ENCODE peak calls at places on chromosomes 1 and 21, in four cellular contexts. R is thoracic aorta, C is left ventricle myocardium inferior, V is heart right ventricle. N is an unnamed sample. For H3K4me1, the result is how much of the 10 kb centered on the place peaks cover.

GRCh38 chr1:87329051-87329755 is 523 bp downstream of the LMO4 start:
- DNase-seq in R (no peak), C (peak), V (peak), N (peak)

GRCh38 chr1:225746361-225747179 is 31.1 kb upstream of the SRP9 start:
- DNase-seq in R (peak), C (peak), V (peak), N (peak)

GRCh38 chr1:239555350-239555749 is 169.0 kb downstream of the CHRM3 start:
- DNase-seq in R (no peak), C (no peak), V (no peak), N (no peak)

GRCh38 chr1:90114521-90115141 is 119.7 kb downstream of the ZNF326 start:
- DNase-seq in R (no peak), C (no peak), V (no peak), N (no peak)

GRCh38 chr1:46315669-46316403 is 12.3 kb downstream of the UQCRH start:
- DNase-seq in R (no peak), C (no peak), V (no peak), N (no peak)

GRCh38 chr1:47388548-47389238 is 27.4 kb upstream of the FOXE3 start:
- DNase-seq in R (no peak), C (peak), V (peak), N (peak)

GRCh38 chr1:54875000-54875399 is 12.0 kb downstream of the DHCR24 start:
- DNase-seq in R (no peak), C (no peak), V (no peak), N (no peak)

GRCh38 chr1:154558610-154559495 is at the start of gene UBE2Q1:
- DNase-seq in R (peak), C (peak), V (peak), N (peak)

GRCh38 chr1:199759268-199759724 is 268.2 kb upstream of the NR5A2 start:
- DNase-seq in R (no peak), C (no peak), V (no peak), N (no peak)

GRCh38 chr1:109385417-109385816 is 12.3 kb downstream of the SORT1 start:
- DNase-seq in R (no peak), C (peak), V (peak), N (no peak)

GRCh38 chr1:245790441-245790840 is 635.7 kb downstream of the KIF26B start:
- DNase-seq in R (no peak), C (no peak), V (no peak), N (no peak)

GRCh38 chr1:220734571-220735326 is 13.4 kb upstream of the MTARC2 start:
- DNase-seq in R (no peak), C (no peak), V (no peak), N (no peak)

GRCh38 chr1:115289940-115290339 is 48.1 kb downstream of the NGF start:
- DNase-seq in R (no peak), C (no peak), V (no peak), N (peak)

GRCh38 chr1:220363196-220363831 is 91.1 kb upstream of the RAB3GAP2 start:
- DNase-seq in R (no peak), C (no peak), V (no peak), N (no peak)

GRCh38 chr1:117179471-117179870 is 31.3 kb downstream of the VTCN1 start:
- DNase-seq in R (no peak), C (no peak), V (no peak), N (no peak)

GRCh38 chr1:229111703-229112319 is 159.1 kb upstream of the RAB4A start:
- DNase-seq in R (no peak), C (no peak), V (no peak), N (no peak)

GRCh38 chr1:64894438-64895196 is 71.7 kb downstream of the JAK1 start:
- DNase-seq in R (no peak), C (no peak), V (no peak), N (no peak)

GRCh38 chr1:121519042-121519755 is 334.4 kb downstream of the SRGAP2C start:
- DNase-seq in R (no peak), C (peak), V (peak), N (no peak)

GRCh38 chr1:194787001-194787400 is 1600.6 kb upstream of the B3GALT2 start:
- DNase-seq in R (no peak), C (no peak), V (no peak), N (no peak)

GRCh38 chr1:32200226-32201010 is at the start of gene CCDC28B:
- DNase-seq in R (no peak), C (peak), V (peak), N (peak)

GRCh38 chr1:185157599-185158469 is 867 bp downstream of the SWT1 start:
- DNase-seq in R (no peak), C (no peak), V (peak), N (no peak)

GRCh38 chr1:93605812-93606512 is 75.7 kb downstream of the BCAR3 start:
- DNase-seq in R (no peak), C (no peak), V (no peak), N (no peak)

GRCh38 chr21:17454315-17455027 is 58.4 kb upstream of the CXADR start:
- DNase-seq in R (no peak), C (peak), V (no peak), N (peak)

GRCh38 chr1:232447125-232447524 is 182.8 kb downstream of the SIPA1L2 start:
- DNase-seq in R (no peak), C (no peak), V (no peak), N (no peak)
- H3K4me3 ChIP-seq in R (no peak), C (no peak), V (no peak), N (no peak)

GRCh38 chr1:33234131-33234530 is 22.2 kb upstream of the ZNF362 start:
- DNase-seq in R (no peak), C (no peak), V (no peak), N (no peak)

GRCh38 chr1:33234588-33234990 is 21.7 kb upstream of the ZNF362 start:
- DNase-seq in R (no peak), C (no peak), V (no peak), N (no peak)

GRCh38 chr1:33232716-33233115 is 23.6 kb upstream of the ZNF362 start:
- DNase-seq in R (no peak), C (no peak), V (no peak), N (no peak)

GRCh38 chr1:33228935-33229487 is 27.3 kb upstream of the ZNF362 start:
- DNase-seq in R (no peak), C (no peak), V (peak), N (peak)

GRCh38 chr1:33231166-33231565 is 25.1 kb upstream of the ZNF362 start:
- DNase-seq in R (no peak), C (no peak), V (no peak), N (no peak)
- H3K4me1 ChIP-seq in R (under half), C (under half), V (under half), N (under half)

GRCh38 chr1:57461405-57461804 is 37.5 kb upstream of the DAB1 start:
- DNase-seq in R (no peak), C (no peak), V (no peak), N (no peak)
- TF ChIP-seq CTCF in R (no peak), C (no peak), V (no peak), N (no peak)

GRCh38 chr1:236747311-236747956 is 47.7 kb upstream of the MTR start:
- DNase-seq in R (no peak), C (no peak), V (no peak), N (no peak)
- H3K4me3 ChIP-seq in R (no peak), C (no peak), V (no peak), N (no peak)

GRCh38 chr1:241736387-241736786 is 84.3 kb downstream of the WDR64 start:
- DNase-seq in R (no peak), C (no peak), V (no peak), N (no peak)
- H3K4me1 ChIP-seq in R (under half), C (under half), V (under half), N (under half)